ENCODE peak calls at places on chromosomes 6 and 20, in seven cellular contexts. D is mesenchymal stem cell; R is neural progenitor cell; E is ovary; K is CD8-positive, alpha-beta memory T cell; B is CD8-positive, alpha-beta T cell; N is BJ. H is an unnamed sample. For H3K36me3, the result is how much of the 10 kb centered on the place peaks cover.

GRCh38 chr6:6395581-6396197 is 75.2 kb upstream of the F13A1 start:
- DNase-seq in K (no peak), B (no peak), R (no peak), E (no peak), D (no peak), N (no peak), H (no peak)

GRCh38 chr20:47272893-47273590 is 83.5 kb downstream of the ZMYND8 start:
- DNase-seq in R (peak), E (no peak), K (peak), D (peak), B (peak), N (no peak), H (peak)

GRCh38 chr6:53728570-53729194 is 63.1 kb upstream of the KLHL31 start:
- DNase-seq in D (peak), E (peak), B (peak), K (peak), N (no peak), R (peak), H (peak)

GRCh38 chr20:64105846-64106434 is 1.4 kb downstream of the NPBWR2 start:
- DNase-seq in R (no peak), K (no peak), N (no peak), E (peak), D (no peak), B (no peak), H (no peak)

GRCh38 chr6:114051031-114051430 is 80.1 kb upstream of the HDAC2 start:
- DNase-seq in B (no peak), N (no peak), K (no peak), D (no peak), E (no peak), R (no peak), H (no peak)

GRCh38 chr6:12022903-12023522 is 10.9 kb downstream of the HIVEP1 start:
- DNase-seq in B (no peak), K (no peak), R (peak), E (no peak), D (peak), N (no peak), H (no peak)

GRCh38 chr6:14922306-14922705 is 323.6 kb upstream of the JARID2 start:
- DNase-seq in E (no peak), N (no peak), K (no peak), B (no peak), R (peak), D (peak), H (peak)

GRCh38 chr6:170113141-170113540 is 177.7 kb downstream of the DLL1 start:
- DNase-seq in N (no peak), D (no peak), R (no peak), K (no peak), B (no peak), E (no peak), H (no peak)

GRCh38 chr6:168060521-168060931 is 18.5 kb downstream of the FRMD1 start:
- DNase-seq in R (peak), K (no peak), D (peak), N (no peak), B (no peak), E (peak), H (peak)

GRCh38 chr6:112466378-112467151 is 119.4 kb downstream of the RFPL4B start:
- DNase-seq in K (no peak), B (no peak), N (no peak), R (no peak), E (no peak), D (peak), H (no peak)

GRCh38 chr20:62052336-62052841 is 13.3 kb downstream of the TAF4 start:
- DNase-seq in D (no peak), R (no peak), B (no peak), E (no peak), K (no peak), N (no peak), H (peak)

GRCh38 chr6:111589366-111589765 is 16.3 kb downstream of the TRAF3IP2 start:
- DNase-seq in N (peak), K (no peak), B (no peak), R (no peak), E (no peak), D (peak), H (no peak)

GRCh38 chr20:24503352-24503931 is 34.0 kb downstream of the SYNDIG1 start:
- DNase-seq in K (no peak), D (no peak), E (no peak), R (no peak), B (no peak), N (peak), H (no peak)

GRCh38 chr6:139764498-139764986 is 390.1 kb upstream of the CITED2 start:
- DNase-seq in D (peak), E (no peak), K (no peak), N (peak), R (no peak), B (no peak), H (no peak)

GRCh38 chr6:144113366-144113765 is 18.0 kb upstream of the SF3B5 start:
- DNase-seq in K (no peak), E (no peak), D (no peak), N (no peak), R (no peak), B (no peak), H (no peak)

GRCh38 chr20:23116301-23117089 is 30.4 kb upstream of the CD93 start:
- DNase-seq in D (peak), B (no peak), N (peak), K (no peak), E (no peak), R (no peak), H (no peak)

GRCh38 chr6:164502838-164503237 is 806.6 kb downstream of the C6orf118 start:
- DNase-seq in E (no peak), R (no peak), B (no peak), D (no peak), K (no peak), N (no peak), H (no peak)

GRCh38 chr6:54335871-54336270 is 27.6 kb downstream of the TINAG start:
- DNase-seq in R (no peak), K (no peak), N (peak), B (no peak), E (no peak), D (peak), H (no peak)

GRCh38 chr6:111199935-111200822 is 112.9 kb downstream of the SLC16A10 start:
- DNase-seq in N (no peak), K (no peak), D (no peak), E (no peak), B (no peak), R (no peak), H (no peak)

GRCh38 chr20:36454664-36455427 is 86.5 kb upstream of the MYL9 start:
- DNase-seq in R (peak), N (no peak), K (no peak), B (no peak), E (no peak), D (no peak), H (peak)

GRCh38 chr6:104936766-104937535 is 20.0 kb upstream of the LIN28B start:
- DNase-seq in K (no peak), N (no peak), R (no peak), B (no peak), D (no peak), E (no peak), H (no peak)

GRCh38 chr6:108476381-108476780 is 84.3 kb upstream of the FOXO3 start:
- DNase-seq in K (no peak), R (no peak), E (no peak), N (no peak), B (no peak), D (no peak), H (no peak)

GRCh38 chr6:3987576-3987975 is 91.4 kb downstream of the FAM217A start:
- DNase-seq in R (no peak), D (no peak), N (no peak), K (no peak), E (no peak), B (no peak), H (no peak)

GRCh38 chr6:14817068-14817467 is 428.8 kb upstream of the JARID2 start:
- DNase-seq in N (no peak), R (no peak), D (no peak), K (no peak), E (no peak), B (no peak), H (no peak)

GRCh38 chr20:51326241-51326819 is 216.2 kb downstream of the NFATC2 start:
- DNase-seq in K (peak), E (no peak), D (peak), N (no peak), R (peak), B (no peak), H (peak)

GRCh38 chr6:75438186-75438880 is 55.3 kb downstream of the FILIP1 start:
- DNase-seq in N (no peak), R (no peak), K (no peak), D (no peak), B (no peak), E (no peak), H (no peak)

GRCh38 chr6:12331951-12332749 is 42.0 kb downstream of the EDN1 start:
- DNase-seq in R (no peak), E (no peak), D (peak), K (no peak), N (no peak), B (no peak), H (no peak)

GRCh38 chr20:62593616-62594015 is 48.7 kb upstream of the SLCO4A1 start:
- DNase-seq in B (no peak), D (no peak), K (no peak), E (no peak), N (no peak), R (no peak), H (no peak)

GRCh38 chr6:158694913-158695312 is 45.1 kb downstream of the SYTL3 start:
- DNase-seq in B (no peak), N (no peak), K (no peak), E (no peak), D (no peak), R (no peak), H (no peak)

GRCh38 chr6:109781001-109781400 is 89.9 kb downstream of the FIG4 start:
- DNase-seq in D (no peak), R (no peak), E (no peak), K (no peak), B (no peak), N (no peak), H (no peak)

GRCh38 chr6:17015551-17016381 is 86.1 kb upstream of the STMND1 start:
- DNase-seq in B (peak), R (no peak), K (peak), N (no peak), E (no peak), D (no peak), H (peak)

GRCh38 chr6:56499121-56499520 is 143.6 kb downstream of the DST start:
- DNase-seq in B (no peak), E (no peak), N (no peak), K (no peak), R (no peak), D (no peak), H (no peak)

GRCh38 chr6:149015224-149015876 is 268.5 kb downstream of the UST start:
- DNase-seq in N (no peak), K (no peak), B (no peak), R (no peak), D (peak), E (no peak), H (no peak)

GRCh38 chr6:37665309-37665708 is 32.4 kb downstream of the MDGA1 start:
- DNase-seq in R (no peak), N (no peak), K (no peak), B (no peak), D (peak), E (no peak), H (no peak)

GRCh38 chr20:19492116-19492515 is 265.9 kb upstream of the RIN2 start:
- DNase-seq in B (no peak), N (no peak), E (no peak), D (no peak), K (no peak), R (no peak), H (no peak)

GRCh38 chr6:93784794-93785757 is 365.7 kb upstream of the EPHA7 start:
- DNase-seq in N (peak), B (no peak), K (no peak), E (no peak), R (peak), D (peak), H (no peak)

GRCh38 chr20:56467969-56468316 is 484 bp upstream of the RTF2 start:
- DNase-seq in K (no peak), D (no peak), E (no peak), R (no peak), N (no peak), B (no peak), H (no peak)

GRCh38 chr6:151763303-151763702 is 44.2 kb upstream of the ESR1 start:
- DNase-seq in K (no peak), B (no peak), N (no peak), E (no peak), R (peak), D (no peak), H (no peak)
- H3K4me3 ChIP-seq in K (no peak), B (no peak), N (no peak), E (peak), R (no peak), D (no peak), H (no peak)

GRCh38 chr20:45957021-45957941 is 14.7 kb downstream of the ZNF335 start:
- DNase-seq in B (no peak), E (peak), K (no peak), D (no peak), N (no peak), R (no peak), H (no peak)

GRCh38 chr20:45962031-45962755 is 9.8 kb downstream of the ZNF335 start:
- DNase-seq in N (no peak), D (no peak), R (no peak), K (no peak), E (peak), B (no peak), H (no peak)

GRCh38 chr20:45958593-45958992 is 13.4 kb downstream of the ZNF335 start:
- DNase-seq in K (no peak), D (no peak), B (no peak), N (no peak), R (no peak), E (no peak), H (no peak)

GRCh38 chr20:45959126-45959525 is 12.9 kb downstream of the ZNF335 start:
- DNase-seq in R (no peak), D (no peak), K (no peak), N (no peak), B (no peak), E (peak), H (no peak)

DNA sequence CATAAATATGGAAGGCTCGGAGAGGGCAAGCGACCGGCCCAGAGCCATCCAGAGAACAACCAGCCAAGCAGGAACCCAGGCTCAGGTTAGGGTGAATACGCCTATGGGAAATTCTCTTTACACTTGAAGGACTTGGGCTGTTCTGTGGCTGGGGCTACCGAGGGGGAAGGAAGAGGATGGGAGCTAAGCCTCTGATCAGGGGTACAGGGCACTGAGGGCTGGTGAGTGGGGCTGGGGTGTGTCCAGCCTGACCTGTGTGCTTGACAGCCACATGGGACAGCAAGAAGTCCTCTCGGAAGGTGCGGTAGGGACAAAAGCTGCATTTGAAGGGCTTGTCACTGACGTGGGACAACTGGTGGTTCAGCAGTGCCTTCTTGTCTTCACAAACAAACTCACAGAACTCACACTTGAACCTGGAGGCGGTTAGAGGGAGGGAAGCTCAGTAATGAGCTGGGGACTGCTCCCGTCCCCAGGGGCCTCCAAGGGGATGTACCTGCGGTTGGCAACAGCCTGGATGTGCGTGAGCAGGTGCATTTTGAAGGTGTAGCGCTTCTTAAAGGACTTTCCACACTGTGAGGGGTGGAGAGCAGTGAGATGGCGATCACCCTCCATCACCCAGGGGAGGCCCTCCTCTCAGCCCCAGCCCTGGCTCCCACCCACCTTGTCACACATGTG is 11.9 kb downstream of the ZNF335 start:
- DNase-seq in R (no peak), D (no peak), K (no peak), E (peak), N (no peak), B (no peak), H (no peak)
- H3K36me3 ChIP-seq in R (under half), D (half or more), K (half or more), E (under half), N (half or more), B (half or more), H (under half)

GRCh38 chr6:72977114-72977513 is 248.2 kb downstream of the KHDC1L start:
- DNase-seq in D (no peak), K (no peak), B (no peak), N (no peak), R (no peak), E (no peak), H (no peak)
- H3K4me3 ChIP-seq in D (no peak), K (no peak), B (no peak), N (no peak), R (no peak), E (no peak), H (no peak)

GRCh38 chr6:44439270-44440045 is 52.0 kb downstream of the CDC5L start:
- DNase-seq in R (no peak), B (no peak), E (no peak), N (no peak), D (peak), K (no peak), H (no peak)

GRCh38 chr6:44435500-44435899 is 48.0 kb downstream of the CDC5L start:
- DNase-seq in B (no peak), R (no peak), K (no peak), N (no peak), E (no peak), D (no peak), H (no peak)

GRCh38 chr6:44442235-44442634 is 54.7 kb downstream of the CDC5L start:
- DNase-seq in E (no peak), K (no peak), R (no peak), D (no peak), N (no peak), B (no peak), H (no peak)

GRCh38 chr6:44441091-44441855 is 53.8 kb downstream of the CDC5L start:
- DNase-seq in R (no peak), E (no peak), B (no peak), N (no peak), D (no peak), K (no peak), H (no peak)

DNA sequence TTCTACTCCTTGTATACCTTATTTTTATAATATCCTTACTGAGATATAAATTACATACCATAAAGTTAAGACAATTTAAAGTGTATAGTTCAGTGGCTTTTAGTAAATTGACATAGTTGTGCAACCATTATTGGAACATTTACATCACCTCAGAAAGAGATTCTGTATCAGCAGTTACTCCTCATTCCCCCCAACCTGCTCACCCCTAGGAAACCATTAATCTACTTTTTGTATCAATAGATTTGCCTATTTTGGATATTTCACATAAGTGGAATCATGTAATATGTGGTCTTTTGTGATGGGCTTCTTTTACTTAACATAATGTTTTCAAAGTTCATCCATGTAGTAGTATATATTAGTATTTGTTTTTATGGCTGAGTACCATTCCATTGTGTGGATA is 51.3 kb downstream of the CDC5L start:
- DNase-seq in K (no peak), R (no peak), D (no peak), N (no peak), B (no peak), E (no peak), H (no peak)
- H3K36me3 ChIP-seq in K (under half), R (under half), D (under half), N (under half), B (under half), E (under half), H (under half)

GRCh38 chr20:4154958-4155411 is 139.6 kb upstream of the RNF24 start:
- DNase-seq in B (no peak), R (no peak), D (no peak), E (no peak), K (no peak), N (no peak), H (no peak)

GRCh38 chr20:4156411-4156810 is 141.1 kb upstream of the RNF24 start:
- DNase-seq in B (no peak), K (no peak), N (no peak), D (no peak), E (no peak), R (no peak), H (no peak)

GRCh38 chr20:4153661-4154238 is 138.4 kb upstream of the RNF24 start:
- DNase-seq in B (no peak), N (no peak), R (no peak), E (peak), D (no peak), K (no peak), H (no peak)

GRCh38 chr20:4157516-4157915 is 142.2 kb upstream of the RNF24 start:
- DNase-seq in N (no peak), K (no peak), B (no peak), E (peak), R (no peak), D (no peak), H (no peak)

DNA sequence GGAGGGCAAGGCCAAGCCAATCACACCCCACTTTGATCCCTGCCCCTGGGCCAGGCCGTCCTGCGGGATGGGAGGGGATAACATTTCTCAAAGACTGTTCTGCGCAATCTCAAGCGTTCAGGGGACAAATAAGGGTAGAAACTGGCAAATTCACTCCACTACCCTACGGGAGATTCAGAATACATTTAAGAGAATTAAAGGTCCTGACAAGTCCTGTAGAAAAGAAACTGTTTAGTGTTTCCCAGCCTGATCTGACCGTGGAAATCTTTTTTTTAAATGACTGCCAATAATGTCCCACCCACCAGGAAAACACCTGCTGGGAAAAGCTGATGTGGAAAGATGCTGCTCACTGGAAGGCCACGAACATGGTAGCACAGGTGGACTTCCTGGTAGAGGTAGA is 140.6 kb upstream of the RNF24 start:
- DNase-seq in K (no peak), B (no peak), R (no peak), D (no peak), E (no peak), N (no peak), H (no peak)
- H3K4me3 ChIP-seq in K (no peak), B (no peak), R (no peak), D (no peak), E (no peak), N (no peak), H (no peak)

DNA sequence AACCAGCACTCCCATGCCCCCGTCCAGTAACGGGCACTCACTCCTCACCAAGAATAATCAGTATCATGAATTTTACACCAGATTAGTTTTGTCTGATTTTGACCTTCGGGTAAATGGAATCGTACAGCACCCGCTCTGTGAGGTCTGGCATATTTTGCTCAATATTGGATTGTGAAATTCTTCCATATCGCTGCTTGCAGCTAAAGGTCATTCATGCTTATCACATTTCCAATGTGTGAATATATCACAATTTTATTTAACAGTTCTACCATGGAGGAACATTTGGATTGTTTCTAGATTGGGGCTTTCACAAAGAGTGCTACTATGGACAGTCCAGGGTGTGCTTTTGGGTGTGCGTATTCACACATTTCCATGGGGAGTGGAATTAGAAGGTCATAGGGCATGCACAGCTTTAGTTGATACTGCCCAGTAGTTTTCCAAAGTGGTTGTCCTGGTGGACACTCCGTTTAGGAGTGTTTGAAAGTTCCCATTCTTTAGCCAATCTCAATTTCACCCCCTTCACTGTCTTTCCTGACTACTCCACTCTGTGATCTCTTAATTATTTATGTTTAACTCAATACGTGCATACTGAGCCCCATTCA is 86.6 kb downstream of the ISM1 start:
- DNase-seq in R (no peak), D (no peak), N (no peak), E (no peak), K (no peak), B (no peak), H (no peak)
- H3K36me3 ChIP-seq in R (under half), D (under half), N (under half), E (under half), K (under half), B (under half), H (under half)

H was measured in H7.